ENCODE peak calls at places on chromosomes 16 and 17, in nine cellular contexts. Z is psoas muscle; D is mesendoderm; B is CD8-positive, alpha-beta memory T cell; W is heart left ventricle; T is ovary; G is CD8-positive, alpha-beta T cell; H is tibial artery; E is sigmoid colon. V is an unnamed sample.
A peak's percentile ranks its signal among the peaks of the same experiment; 100 is the strongest.

GRCh38 chr17:2378905-2379304 is 22.0 kb downstream of the MNT start:
- DNase-seq in Z (no peak), D (no peak), B (no peak), W (no peak), T (no peak), G (no peak), H (no peak), E (no peak), V (no peak)

GRCh38 chr17:7656958-7657715 is 6.4 kb downstream of the ATP1B2 start:
- DNase-seq in Z (peak; percentile 44), D (peak; percentile 98), B (no peak), W (peak; percentile 65), T (peak; percentile 87), G (no peak), H (no peak), E (peak; percentile 77), V (peak; percentile 60)

GRCh38 chr17:46063239-46063638 is 64.2 kb downstream of the STH start:
- DNase-seq in Z (no peak), D (peak; percentile 62), B (no peak), W (no peak), T (no peak), G (no peak), H (no peak), E (no peak), V (no peak)

GRCh38 chr16:51453296-51453695 is 302.2 kb upstream of the SALL1 start:
- DNase-seq in Z (no peak), D (no peak), B (no peak), W (no peak), T (peak; percentile 26), G (no peak), H (no peak), E (no peak), V (no peak)

GRCh38 chr17:31488264-31488981 is 96.9 kb downstream of the RAB11FIP4 start:
- DNase-seq in Z (no peak), D (peak; percentile 51), B (no peak), W (no peak), T (peak; percentile 39), G (no peak), H (no peak), E (no peak), V (no peak)

GRCh38 chr17:2124391-2124790 is 69.5 kb downstream of the HIC1 start:
- DNase-seq in Z (no peak), D (peak; percentile 59), B (no peak), W (no peak), T (no peak), G (no peak), H (no peak), E (no peak), V (no peak)

GRCh38 chr16:67164599-67165061 is at the start of gene HSF4:
- DNase-seq in Z (peak; percentile 82), D (no peak), B (no peak), W (peak; percentile 73), T (peak; percentile 71), G (no peak), H (peak; percentile 69), E (peak; percentile 85), V (peak; percentile 86)

GRCh38 chr16:53465606-53466290 is 31.5 kb downstream of the RBL2 start:
- DNase-seq in Z (no peak), D (no peak), B (no peak), W (no peak), T (no peak), G (no peak), H (no peak), E (no peak), V (no peak)

GRCh38 chr17:75773808-75774470 is 8.9 kb upstream of the GALK1 start:
- DNase-seq in Z (no peak), D (peak; percentile 53), B (no peak), W (no peak), T (peak; percentile 64), G (no peak), H (no peak), E (peak; percentile 74), V (peak; percentile 75)

GRCh38 chr16:71610936-71611871 is 14.8 kb upstream of the MARVELD3 start:
- DNase-seq in Z (peak; percentile 50), D (peak; percentile 89), B (peak; percentile 66), W (peak; percentile 40), T (peak; percentile 56), G (peak; percentile 56), H (peak; percentile 28), E (no peak), V (peak; percentile 88)

GRCh38 chr16:49884033-49884707 is 28.3 kb upstream of the ZNF423 start:
- DNase-seq in Z (no peak), D (peak; percentile 80), B (no peak), W (no peak), T (no peak), G (no peak), H (no peak), E (no peak), V (no peak)

GRCh38 chr17:83089322-83090156 is 10.1 kb downstream of the METRNL start:
- DNase-seq in Z (no peak), D (no peak), B (no peak), W (no peak), T (peak; percentile 34), G (no peak), H (peak; percentile 57), E (no peak), V (no peak)

GRCh38 chr16:73717266-73718057 is 579.2 kb upstream of the PSMD7 start:
- DNase-seq in Z (no peak), D (no peak), B (no peak), W (no peak), T (no peak), G (no peak), H (no peak), E (no peak), V (no peak)

GRCh38 chr16:85018529-85019236 is 7.3 kb upstream of the ZDHHC7 start:
- DNase-seq in Z (no peak), D (no peak), B (no peak), W (no peak), T (no peak), G (no peak), H (no peak), E (no peak), V (peak; percentile 30)

GRCh38 chr17:6473128-6473767 is 29.0 kb downstream of the PIMREG start:
- DNase-seq in Z (peak; percentile 70), D (peak; percentile 84), B (peak; percentile 47), W (peak; percentile 61), T (peak; percentile 86), G (peak; percentile 44), H (peak; percentile 62), E (peak; percentile 83), V (peak; percentile 85)

DNA sequence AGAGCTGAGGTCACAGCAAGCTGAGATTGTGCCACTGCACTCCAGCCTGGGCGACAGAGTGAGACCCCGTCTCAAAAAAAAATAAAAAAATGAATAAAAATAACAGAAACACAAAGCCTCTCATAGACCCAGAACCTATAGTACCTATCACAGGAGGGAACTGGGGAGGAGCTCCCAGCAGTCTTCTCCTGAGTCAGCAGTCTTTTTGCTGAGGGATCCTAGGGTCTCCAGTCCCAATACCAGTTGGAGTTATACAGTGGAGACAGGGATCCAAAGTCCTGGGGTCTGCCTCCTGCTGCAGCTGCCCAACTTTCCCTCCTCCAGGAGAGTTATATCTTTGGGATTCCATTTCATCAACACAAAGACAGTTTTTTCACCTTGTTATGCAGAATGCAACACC is 3.7 kb upstream of the TMUB2 start:
- DNase-seq in Z (no peak), D (no peak), B (no peak), W (peak; percentile 10), T (no peak), G (no peak), H (no peak), E (no peak), V (no peak)
- H3K27ac ChIP-seq in Z (peak overlapping the region; percentile 93), D (no peak overlapping the region), B (no peak overlapping the region), W (no peak overlapping the region), T (no peak overlapping the region), G (no peak overlapping the region), H (no peak overlapping the region), E (no peak overlapping the region), V (no peak overlapping the region)

GRCh38 chr17:38885728-38886642 is 16.1 kb downstream of the LASP1 start:
- DNase-seq in Z (no peak), D (peak; percentile 94), B (no peak), W (no peak), T (no peak), G (no peak), H (no peak), E (no peak), V (no peak)

GRCh38 chr17:38883592-38884526 is 14.0 kb downstream of the LASP1 start:
- DNase-seq in Z (no peak), D (peak; percentile 89), B (no peak), W (no peak), T (no peak), G (no peak), H (no peak), E (no peak), V (no peak)

GRCh38 chr17:38886643-38887010 is 16.8 kb downstream of the LASP1 start:
- DNase-seq in Z (no peak), D (no peak), B (no peak), W (no peak), T (no peak), G (no peak), H (no peak), E (no peak), V (no peak)

GRCh38 chr17:38881600-38882191 is 11.8 kb downstream of the LASP1 start:
- DNase-seq in Z (peak; percentile 75), D (no peak), B (no peak), W (peak; percentile 79), T (peak; percentile 87), G (no peak), H (peak; percentile 74), E (peak; percentile 92), V (peak; percentile 86)

GRCh38 chr17:38885044-38885727 is 15.3 kb downstream of the LASP1 start:
- DNase-seq in Z (no peak), D (no peak), B (no peak), W (no peak), T (no peak), G (no peak), H (no peak), E (no peak), V (no peak)
- H3K4me1 ChIP-seq in Z (peaks cover 32% of the 10 kb centered on the region), D (peaks cover 23% of the 10 kb centered on the region), B (peaks cover 97% of the 10 kb centered on the region), W (peaks cover 28% of the 10 kb centered on the region), T (peaks cover 28% of the 10 kb centered on the region), G (peaks cover 97% of the 10 kb centered on the region), H (peaks cover 94% of the 10 kb centered on the region), E (peaks cover 72% of the 10 kb centered on the region), V (peaks cover 8% of the 10 kb centered on the region)

GRCh38 chr17:55402374-55402773 is 19.3 kb downstream of the MMD start:
- DNase-seq in Z (no peak), D (no peak), B (no peak), W (no peak), T (no peak), G (no peak), H (no peak), E (no peak), V (no peak)
- H3K36me3 ChIP-seq in Z (no peaks in the 10 kb centered on the region), D (peaks cover 4% of the 10 kb centered on the region), B (peaks cover 14% of the 10 kb centered on the region), W (peaks cover 84% of the 10 kb centered on the region), T (no peaks in the 10 kb centered on the region), G (peaks cover 3% of the 10 kb centered on the region), H (peaks cover 15% of the 10 kb centered on the region), E (peaks cover 90% of the 10 kb centered on the region), V (peaks cover 4% of the 10 kb centered on the region)

DNA sequence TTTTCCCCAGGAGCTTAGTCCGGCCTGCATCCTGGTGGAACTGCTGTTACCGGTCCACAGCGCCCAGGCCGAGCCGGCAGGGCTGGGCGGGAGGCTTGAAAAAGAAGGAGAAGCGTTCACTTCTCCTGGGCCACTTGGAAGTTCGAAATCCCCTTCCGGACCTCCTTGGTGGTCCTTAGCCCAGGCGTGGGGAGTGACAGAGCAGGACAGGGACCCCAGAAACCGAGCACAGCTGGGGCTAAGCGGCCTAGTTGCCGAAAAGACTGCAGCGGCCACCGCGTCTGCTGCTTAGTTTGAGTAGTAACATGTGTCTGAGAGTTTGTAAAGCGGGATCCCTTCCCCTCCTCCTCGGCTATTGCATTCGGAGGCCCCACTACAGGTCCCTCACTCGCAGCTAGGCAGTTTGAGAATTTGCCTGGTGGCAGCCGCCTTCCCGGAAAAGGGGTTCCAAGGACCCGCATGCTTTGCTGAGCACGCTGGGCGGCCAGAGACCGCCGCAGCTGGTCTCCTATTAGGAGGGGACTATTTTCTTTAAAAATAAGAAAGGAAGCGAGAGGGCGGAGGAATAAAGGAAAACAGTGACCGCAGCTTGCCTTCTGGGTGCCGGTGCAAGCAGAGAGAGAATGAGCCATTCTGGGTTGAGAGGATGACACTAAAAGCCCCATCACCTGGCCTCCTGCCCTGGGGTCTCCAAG is 980 bp upstream of the HOXB5 start:
- DNase-seq in Z (no peak), D (no peak), B (no peak), W (no peak), T (no peak), G (no peak), H (no peak), E (no peak), V (no peak)
- H3K27ac ChIP-seq in Z (no peak overlapping the region), D (no peak overlapping the region), B (no peak overlapping the region), W (no peak overlapping the region), T (no peak overlapping the region), G (no peak overlapping the region), H (no peak overlapping the region), E (peak overlapping the region; percentile 99), V (no peak overlapping the region)